ENCODE peak calls at places on chromosomes 1 and 21, in seven cellular contexts. R, I, H, G, V, U and Z are unnamed samples.
A peak's percentile ranks its signal among the peaks of the same experiment; 100 is the strongest.

GRCh38 chr1:227416156-227416865 is 98.0 kb upstream of the CDC42BPA start:
- DNase-seq in R (no peak), I (no peak), H (no peak), G (peak; percentile 47), V (no peak), U (no peak), Z (peak; percentile 68)

GRCh38 chr1:112061852-112062451 is 72.5 kb upstream of the KCND3 start:
- DNase-seq in R (no peak), I (no peak), H (no peak), G (no peak), V (no peak), U (peak; percentile 11), Z (no peak)

GRCh38 chr1:208599063-208599462 is 354.9 kb upstream of the PLXNA2 start:
- DNase-seq in R (no peak), I (no peak), H (no peak), G (no peak), V (no peak), U (no peak), Z (no peak)

GRCh38 chr1:178651742-178652141 is 73.3 kb upstream of the RALGPS2 start:
- DNase-seq in R (no peak), I (no peak), H (no peak), G (no peak), V (no peak), U (no peak), Z (no peak)

GRCh38 chr1:167661527-167662436 is 31.8 kb downstream of the RCSD1 start:
- DNase-seq in R (no peak), I (peak; percentile 57), H (peak; percentile 79), G (peak; percentile 95), V (no peak), U (no peak), Z (peak; percentile 89)

GRCh38 chr1:34275150-34275549 is 98.4 kb downstream of the C1orf94 start:
- DNase-seq in R (no peak), I (no peak), H (no peak), G (no peak), V (no peak), U (no peak), Z (no peak)

GRCh38 chr1:184489908-184490307 is 103.1 kb downstream of the C1orf21 start:
- DNase-seq in R (no peak), I (no peak), H (no peak), G (peak; percentile 55), V (no peak), U (no peak), Z (no peak)

GRCh38 chr1:12076425-12077005 is 13.4 kb downstream of the TNFRSF8 start:
- DNase-seq in R (no peak), I (no peak), H (no peak), G (no peak), V (no peak), U (no peak), Z (no peak)

GRCh38 chr1:22044690-22045420 is 7.7 kb upstream of the CDC42 start:
- DNase-seq in R (no peak), I (peak; percentile 35), H (no peak), G (peak; percentile 87), V (no peak), U (peak; percentile 34), Z (no peak)

GRCh38 chr1:91583326-91583755 is 82.7 kb downstream of the CDC7 start:
- DNase-seq in R (no peak), I (peak; percentile 63), H (peak; percentile 92), G (no peak), V (no peak), U (no peak), Z (peak; percentile 73)

GRCh38 chr21:43825936-43826622 is 36.7 kb downstream of the RRP1 start:
- DNase-seq in R (no peak), I (no peak), H (no peak), G (no peak), V (peak; percentile 42), U (no peak), Z (no peak)

GRCh38 chr1:1250828-1251284 is 4.3 kb upstream of the C1QTNF12 start:
- DNase-seq in R (peak; percentile 75), I (no peak), H (no peak), G (no peak), V (no peak), U (peak; percentile 81), Z (no peak)

GRCh38 chr21:42974832-42975820 is 764 bp downstream of the PKNOX1 start:
- DNase-seq in R (peak; percentile 36), I (peak; percentile 73), H (no peak), G (peak; percentile 67), V (peak; percentile 63), U (peak; percentile 77), Z (no peak)

GRCh38 chr1:156082111-156083091 is at the start of gene MEX3A:
- DNase-seq in R (peak; percentile 41), I (peak; percentile 81), H (no peak), G (peak; percentile 72), V (peak; percentile 69), U (peak; percentile 58), Z (no peak)

GRCh38 chr1:208919371-208919770 is 664.1 kb upstream of the CAMK1G start:
- DNase-seq in R (no peak), I (no peak), H (no peak), G (peak; percentile 77), V (no peak), U (no peak), Z (no peak)

GRCh38 chr1:192635939-192636338 is at the start of gene RGS13:
- DNase-seq in R (no peak), I (no peak), H (no peak), G (no peak), V (no peak), U (no peak), Z (no peak)

GRCh38 chr1:182003953-182004586 is 57.4 kb downstream of the ZNF648 start:
- DNase-seq in R (no peak), I (peak; percentile 66), H (no peak), G (no peak), V (no peak), U (no peak), Z (no peak)

GRCh38 chr1:145988773-145989172 is 7.6 kb downstream of the TXNIP start:
- DNase-seq in R (peak; percentile 50), I (no peak), H (no peak), G (no peak), V (peak; percentile 26), U (no peak), Z (no peak)

GRCh38 chr1:47809301-47810084 is 187.7 kb downstream of the TRABD2B start:
- DNase-seq in R (no peak), I (peak; percentile 43), H (no peak), G (peak; percentile 30), V (no peak), U (no peak), Z (no peak)

GRCh38 chr1:87091425-87091824 is 177.0 kb downstream of the HS2ST1 start:
- DNase-seq in R (no peak), I (no peak), H (no peak), G (no peak), V (no peak), U (no peak), Z (no peak)

GRCh38 chr1:63122051-63122450 is 200.3 kb upstream of the FOXD3 start:
- DNase-seq in R (no peak), I (no peak), H (no peak), G (no peak), V (no peak), U (no peak), Z (no peak)

GRCh38 chr21:37658121-37658993 is 257.9 kb downstream of the KCNJ6 start:
- DNase-seq in R (no peak), I (no peak), H (no peak), G (no peak), V (no peak), U (no peak), Z (no peak)

GRCh38 chr21:42165901-42166300 is 53.0 kb upstream of the ABCG1 start:
- DNase-seq in R (no peak), I (no peak), H (no peak), G (no peak), V (peak; percentile 15), U (no peak), Z (no peak)

GRCh38 chr1:184801503-184801902 is 46.8 kb upstream of the EDEM3 start:
- DNase-seq in R (no peak), I (no peak), H (peak; percentile 33), G (peak; percentile 56), V (peak; percentile 84), U (no peak), Z (peak; percentile 11)

GRCh38 chr1:93997756-93998155 is 88.5 kb upstream of the GCLM start:
- DNase-seq in R (no peak), I (no peak), H (no peak), G (no peak), V (no peak), U (no peak), Z (no peak)

GRCh38 chr1:68051475-68051874 is 1.0 kb upstream of the DIRAS3 start:
- DNase-seq in R (no peak), I (peak; percentile 80), H (peak; percentile 37), G (peak; percentile 65), V (no peak), U (no peak), Z (peak; percentile 49)

GRCh38 chr1:19877821-19878636 is 4.2 kb upstream of the OTUD3 start:
- DNase-seq in R (no peak), I (peak; percentile 17), H (no peak), G (no peak), V (peak; percentile 32), U (no peak), Z (no peak)

GRCh38 chr1:185960377-185961151 is 226.4 kb downstream of the HMCN1 start:
- DNase-seq in R (no peak), I (no peak), H (no peak), G (no peak), V (no peak), U (no peak), Z (no peak)

GRCh38 chr1:173821680-173822079 is 2.8 kb upstream of the DARS2 start:
- DNase-seq in R (no peak), I (no peak), H (no peak), G (no peak), V (no peak), U (no peak), Z (no peak)

GRCh38 chr1:53316058-53316741 is 11.7 kb downstream of the LRP8 start:
- DNase-seq in R (no peak), I (peak; percentile 57), H (no peak), G (peak; percentile 12), V (no peak), U (no peak), Z (no peak)

GRCh38 chr1:25904942-25905679 is 1.1 kb downstream of the STMN1 start:
- DNase-seq in R (peak; percentile 68), I (peak; percentile 97), H (peak; percentile 74), G (peak; percentile 93), V (peak; percentile 95), U (peak; percentile 97), Z (peak; percentile 29)

GRCh38 chr1:226734611-226735153 is 4.4 kb downstream of the ITPKB start:
- DNase-seq in R (no peak), I (no peak), H (no peak), G (no peak), V (no peak), U (no peak), Z (no peak)

GRCh38 chr1:53373246-53373645 is 45.4 kb upstream of the LRP8 start:
- DNase-seq in R (no peak), I (no peak), H (no peak), G (no peak), V (peak; percentile 5), U (no peak), Z (no peak)

GRCh38 chr1:83673287-83673686 is 325.6 kb downstream of the TTLL7 start:
- DNase-seq in R (no peak), I (peak; percentile 32), H (no peak), G (peak; percentile 42), V (no peak), U (peak; percentile 49), Z (no peak)

GRCh38 chr1:93607814-93608187 is 73.8 kb downstream of the BCAR3 start:
- DNase-seq in R (no peak), I (peak; percentile 45), H (no peak), G (peak; percentile 41), V (no peak), U (peak; percentile 85), Z (no peak)

GRCh38 chr1:150763631-150764223 is 1.9 kb downstream of the CTSS start:
- DNase-seq in R (no peak), I (no peak), H (no peak), G (no peak), V (no peak), U (peak; percentile 30), Z (no peak)

GRCh38 chr1:39275836-39276507 is 71.5 kb downstream of the MACF1 start:
- DNase-seq in R (no peak), I (no peak), H (no peak), G (no peak), V (no peak), U (no peak), Z (no peak)

GRCh38 chr1:32666866-32667566 is 16.0 kb downstream of the RBBP4 start:
- DNase-seq in R (no peak), I (no peak), H (no peak), G (no peak), V (no peak), U (no peak), Z (no peak)